ENCODE peak calls at places on chromosomes 1 and 21, in five cellular contexts. M, O, B, F and W are unnamed samples.

GRCh38 chr1:17198476-17199258 is 6.3 kb upstream of the PADI1 start:
- DNase-seq in M (no peak), O (no peak), B (no peak), F (no peak), W (no peak)

GRCh38 chr1:91529856-91530255 is 29.2 kb downstream of the CDC7 start:
- DNase-seq in M (no peak), O (peak; percentile 43), B (no peak), F (no peak), W (no peak)

GRCh38 chr1:237166593-237167077 is 124.7 kb downstream of the RYR2 start:
- DNase-seq in M (no peak), O (peak; percentile 3), B (no peak), F (no peak), W (no peak)

GRCh38 chr1:61645476-61645875 is 79.5 kb downstream of the TM2D1 start:
- DNase-seq in M (no peak), O (no peak), B (no peak), F (no peak), W (no peak)

GRCh38 chr1:169115891-169116585 is 9.5 kb downstream of the ATP1B1 start:
- DNase-seq in M (no peak), O (no peak), B (peak; percentile 77), F (peak; percentile 92), W (no peak)

GRCh38 chr21:17783816-17784598 is 35.1 kb downstream of the C21orf91 start:
- DNase-seq in M (no peak), O (no peak), B (no peak), F (no peak), W (no peak)

GRCh38 chr21:39385299-39386145 is 36.6 kb upstream of the HMGN1 start:
- DNase-seq in M (peak; percentile 70), O (peak; percentile 77), B (peak; percentile 91), F (peak; percentile 97), W (no peak)

GRCh38 chr1:15584489-15585363 is at the start of gene AGMAT:
- DNase-seq in M (no peak), O (peak; percentile 16), B (peak; percentile 33), F (peak; percentile 29), W (no peak)

GRCh38 chr1:220492671-220493070 is 35.3 kb upstream of the MARK1 start:
- DNase-seq in M (no peak), O (no peak), B (no peak), F (no peak), W (no peak)

GRCh38 chr1:54866801-54867716 is 19.9 kb downstream of the DHCR24 start:
- DNase-seq in M (no peak), O (no peak), B (no peak), F (no peak), W (no peak)

GRCh38 chr21:46009951-46010655 is 28.5 kb downstream of the COL6A1 start:
- DNase-seq in M (peak; percentile 13), O (no peak), B (peak; percentile 18), F (no peak), W (no peak)

GRCh38 chr1:214683596-214683995 is 80.6 kb downstream of the CENPF start:
- DNase-seq in M (no peak), O (no peak), B (no peak), F (no peak), W (no peak)

GRCh38 chr1:110412576-110412975 is 5.1 kb upstream of the LAMTOR5 start:
- DNase-seq in M (peak; percentile 23), O (peak; percentile 53), B (peak; percentile 80), F (peak; percentile 71), W (peak; percentile 62)

GRCh38 chr1:110403805-110404204 is 3.7 kb downstream of the LAMTOR5 start:
- DNase-seq in M (no peak), O (no peak), B (no peak), F (no peak), W (no peak)

GRCh38 chr1:110408488-110408887 is 994 bp upstream of the LAMTOR5 start:
- DNase-seq in M (no peak), O (no peak), B (no peak), F (no peak), W (no peak)

GRCh38 chr1:110411173-110411572 is 3.7 kb upstream of the LAMTOR5 start:
- DNase-seq in M (no peak), O (no peak), B (no peak), F (no peak), W (no peak)

GRCh38 chr1:110407260-110408210 is at the start of gene LAMTOR5:
- DNase-seq in M (peak; percentile 90), O (peak; percentile 97), B (peak; percentile 96), F (peak; percentile 95), W (peak; percentile 77)
- TF ChIP-seq POLR2A in M (peak; percentile 86), O (peak; percentile 92), B (peak; percentile 20), F (peak; percentile 73), W (peak; percentile 89)

GRCh38 chr1:27527857-27528700 is 38.1 kb upstream of the WASF2 start:
- DNase-seq in M (peak; percentile 66), O (peak; percentile 22), B (peak; percentile 74), F (peak; percentile 66), W (no peak)
- TF ChIP-seq POLR2A in M (peak; percentile 63), O (no peak), B (no peak), F (peak; percentile 30), W (no peak)

GRCh38 chr1:235504494-235505222 is 406 bp upstream of the B3GALNT2 start:
- DNase-seq in M (peak; percentile 99), O (peak; percentile 100), B (peak; percentile 100), F (peak; percentile 100), W (peak; percentile 83)
- TF ChIP-seq POLR2A in M (peak; percentile 80), O (peak; percentile 53), B (peak; percentile 6), F (peak; percentile 75), W (peak; percentile 79)

DNA sequence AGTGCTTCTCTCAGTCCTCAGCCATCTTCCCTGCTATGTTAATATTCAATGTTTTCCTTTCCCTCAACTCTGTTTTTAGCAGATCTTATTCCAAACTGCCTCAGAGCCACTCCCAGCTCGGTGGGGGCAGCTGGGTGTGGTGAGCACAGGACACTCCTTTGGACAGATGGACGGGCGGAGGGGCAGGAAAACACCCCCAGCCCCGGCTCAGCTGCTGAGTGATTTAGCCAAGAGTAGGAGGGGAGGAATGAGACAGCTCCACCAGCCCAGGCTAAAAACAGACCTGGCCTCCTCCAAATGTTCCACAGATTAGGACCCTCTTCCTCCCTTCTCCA is 71.1 kb downstream of the CD2 start:
- DNase-seq in M (peak; percentile 68), O (no peak), B (peak; percentile 65), F (no peak), W (no peak)
- TF ChIP-seq POLR2A in M (no peak), O (no peak), B (no peak), F (no peak), W (no peak)

DNA sequence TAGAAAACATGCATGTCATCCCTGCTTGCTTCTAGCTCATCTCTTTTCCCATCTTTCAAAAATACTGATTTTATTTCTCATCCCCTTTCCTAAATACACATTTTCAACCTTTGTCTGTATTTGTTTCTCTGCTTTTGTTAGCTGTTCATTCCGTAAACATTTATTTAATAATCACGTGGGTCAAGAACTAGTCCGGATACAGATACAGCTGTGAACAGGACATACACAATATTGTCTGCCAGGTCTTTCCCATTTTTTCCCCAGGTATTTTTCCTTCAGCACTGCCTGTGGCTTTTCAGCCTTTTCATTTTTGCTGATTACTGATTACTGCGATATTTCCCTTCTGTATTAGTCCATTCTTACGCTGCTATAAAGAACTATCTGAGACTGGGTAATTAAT is 5.7 kb downstream of the PER3 start:
- DNase-seq in M (no peak), O (no peak), B (no peak), F (no peak), W (no peak)
- TF ChIP-seq POLR2A in M (no peak), O (no peak), B (no peak), F (no peak), W (no peak)

DNA sequence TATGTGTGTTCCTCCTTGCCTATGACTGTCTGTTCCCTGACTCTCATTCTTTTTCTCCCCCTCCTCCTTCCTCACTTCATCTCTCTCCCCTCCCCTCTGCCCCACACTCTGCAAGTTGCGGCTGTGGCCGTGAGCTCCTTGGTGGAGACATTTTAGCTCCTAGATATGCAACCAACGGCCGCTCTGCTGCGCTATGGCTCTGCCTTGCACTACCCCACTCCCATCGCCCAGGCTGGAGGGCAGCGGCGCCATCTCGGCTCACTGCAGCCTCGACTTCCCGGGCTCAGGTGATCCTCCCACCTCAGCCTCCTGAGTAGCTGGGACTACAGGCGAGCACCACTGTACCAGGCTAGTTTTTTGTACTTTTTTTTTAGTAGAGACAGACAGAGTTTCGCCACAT is 5.5 kb downstream of the REG4 start:
- DNase-seq in M (no peak), O (no peak), B (no peak), F (no peak), W (no peak)
- TF ChIP-seq POLR2A in M (no peak), O (no peak), B (no peak), F (no peak), W (no peak)

DNA sequence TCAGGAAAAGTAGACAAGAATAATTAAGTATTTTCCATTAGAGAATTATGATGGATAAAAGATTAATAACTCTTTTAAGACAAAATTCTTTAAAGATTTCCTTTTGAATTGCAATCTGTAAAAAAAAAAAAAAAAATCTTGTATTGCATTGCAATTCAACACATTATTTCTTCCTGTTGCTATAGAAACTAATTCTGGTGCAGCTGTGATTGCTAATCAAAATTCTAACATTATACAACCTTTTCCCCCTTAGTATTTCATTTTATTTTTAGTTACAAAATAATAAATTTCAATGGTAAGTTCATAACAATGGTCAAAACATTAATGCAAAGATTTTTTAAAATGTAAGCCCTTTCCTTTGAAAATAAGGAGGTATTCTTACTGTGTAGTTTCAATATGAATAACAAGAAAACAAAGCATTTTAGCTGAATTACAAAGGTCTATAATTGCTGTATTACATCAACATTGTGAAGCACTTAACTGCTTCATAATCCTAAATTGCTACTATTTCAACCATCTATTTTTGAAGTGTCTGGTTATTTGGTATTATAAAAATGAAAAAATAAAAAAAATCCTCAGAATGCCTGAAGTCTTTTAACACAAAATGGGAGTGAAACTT is 135.0 kb downstream of the SYT14 start:
- DNase-seq in M (no peak), O (no peak), B (no peak), F (no peak), W (no peak)
- TF ChIP-seq POLR2A in M (no peak), O (no peak), B (no peak), F (no peak), W (no peak)

GRCh38 chr1:112673589-112674439 is 645 bp upstream of the MOV10 start:
- DNase-seq in M (no peak), O (peak; percentile 78), B (no peak), F (peak; percentile 64), W (no peak)
- TF ChIP-seq POLR2A in M (no peak), O (no peak), B (no peak), F (no peak), W (no peak)